ENCODE peak calls at places on chromosomes 5 and 9, in ten cellular contexts. T is AG10803; W is PC-3; A is fibroblast of pulmonary artery; N is right atrium auricular region; X is neural progenitor cell; R is Peyer's patch; Y is left ventricle myocardium inferior; M is CD8-positive, alpha-beta memory T cell; I is naive thymus-derived CD4-positive, alpha-beta T cell. L is an unnamed sample.
A peak's percentile ranks its signal among the peaks of the same experiment; 100 is the strongest.

GRCh38 chr5:10424124-10424731 is 17.5 kb upstream of the ROPN1L start:
- DNase-seq in T (peak; percentile 48), W (peak; percentile 65), A (peak; percentile 64), N (no peak), X (peak; percentile 61), R (no peak), Y (no peak), M (no peak), I (no peak), L (no peak)

GRCh38 chr9:122097679-122098315 is 4.7 kb upstream of the TTLL11 start:
- DNase-seq in T (peak; percentile 79), W (no peak), A (no peak), N (no peak), X (no peak), R (no peak), Y (no peak), M (no peak), I (no peak), L (peak; percentile 12)

GRCh38 chr9:90044710-90045151 is 439.9 kb downstream of the GADD45G start:
- DNase-seq in T (peak; percentile 11), W (peak; percentile 79), A (no peak), N (no peak), X (no peak), R (no peak), Y (no peak), M (no peak), I (no peak), L (no peak)

GRCh38 chr5:169243651-169244422 is 57.1 kb downstream of the SLIT3 start:
- DNase-seq in T (no peak), W (no peak), A (no peak), N (no peak), X (no peak), R (no peak), Y (no peak), M (no peak), I (no peak), L (no peak)

GRCh38 chr9:109745335-109746283 is 34.4 kb upstream of the PALM2AKAP2 start:
- DNase-seq in T (peak; percentile 44), W (peak; percentile 40), A (peak; percentile 76), N (peak; percentile 72), X (peak; percentile 56), R (no peak), Y (peak; percentile 73), M (no peak), I (no peak), L (peak; percentile 87)

GRCh38 chr5:96875805-96876291 is 452 bp upstream of the ERAP2 start:
- DNase-seq in T (no peak), W (no peak), A (no peak), N (no peak), X (no peak), R (no peak), Y (no peak), M (no peak), I (no peak), L (no peak)

GRCh38 chr9:698937-699336 is 142.6 kb upstream of the DMRT1 start:
- DNase-seq in T (no peak), W (no peak), A (no peak), N (no peak), X (no peak), R (no peak), Y (no peak), M (no peak), I (no peak), L (no peak)

GRCh38 chr5:27482663-27483062 is 444.3 kb upstream of the CDH9 start:
- DNase-seq in T (no peak), W (no peak), A (no peak), N (no peak), X (no peak), R (no peak), Y (no peak), M (no peak), I (no peak), L (no peak)

GRCh38 chr5:93594591-93595419 is 11.8 kb downstream of the NR2F1 start:
- DNase-seq in T (no peak), W (no peak), A (no peak), N (no peak), X (peak; percentile 62), R (no peak), Y (no peak), M (no peak), I (no peak), L (no peak)
- H3K4me3 ChIP-seq in T (no peak overlapping the region), W (no peak overlapping the region), A (no peak overlapping the region), N (no peak overlapping the region), X (peak overlapping the region; percentile 36), R (no peak overlapping the region), Y (no peak overlapping the region), M (no peak overlapping the region), I (no peak overlapping the region), L (no peak overlapping the region)

GRCh38 chr9:137052293-137052692 is 1.6 kb downstream of the ENTPD2 start:
- DNase-seq in T (no peak), W (no peak), A (no peak), N (no peak), X (no peak), R (no peak), Y (no peak), M (no peak), I (no peak), L (no peak)

GRCh38 chr9:137054932-137055384 is 1.1 kb upstream of the ENTPD2 start:
- DNase-seq in T (no peak), W (no peak), A (no peak), N (no peak), X (no peak), R (no peak), Y (no peak), M (no peak), I (no peak), L (no peak)

GRCh38 chr9:137051145-137051724 is 2.6 kb downstream of the ENTPD2 start:
- DNase-seq in T (no peak), W (no peak), A (no peak), N (no peak), X (no peak), R (no peak), Y (no peak), M (no peak), I (no peak), L (no peak)

GRCh38 chr9:137053944-137054931 is at the start of gene ENTPD2:
- DNase-seq in T (no peak), W (peak; percentile 79), A (no peak), N (no peak), X (peak; percentile 56), R (peak; percentile 49), Y (no peak), M (peak; percentile 31), I (peak; percentile 66), L (no peak)

DNA sequence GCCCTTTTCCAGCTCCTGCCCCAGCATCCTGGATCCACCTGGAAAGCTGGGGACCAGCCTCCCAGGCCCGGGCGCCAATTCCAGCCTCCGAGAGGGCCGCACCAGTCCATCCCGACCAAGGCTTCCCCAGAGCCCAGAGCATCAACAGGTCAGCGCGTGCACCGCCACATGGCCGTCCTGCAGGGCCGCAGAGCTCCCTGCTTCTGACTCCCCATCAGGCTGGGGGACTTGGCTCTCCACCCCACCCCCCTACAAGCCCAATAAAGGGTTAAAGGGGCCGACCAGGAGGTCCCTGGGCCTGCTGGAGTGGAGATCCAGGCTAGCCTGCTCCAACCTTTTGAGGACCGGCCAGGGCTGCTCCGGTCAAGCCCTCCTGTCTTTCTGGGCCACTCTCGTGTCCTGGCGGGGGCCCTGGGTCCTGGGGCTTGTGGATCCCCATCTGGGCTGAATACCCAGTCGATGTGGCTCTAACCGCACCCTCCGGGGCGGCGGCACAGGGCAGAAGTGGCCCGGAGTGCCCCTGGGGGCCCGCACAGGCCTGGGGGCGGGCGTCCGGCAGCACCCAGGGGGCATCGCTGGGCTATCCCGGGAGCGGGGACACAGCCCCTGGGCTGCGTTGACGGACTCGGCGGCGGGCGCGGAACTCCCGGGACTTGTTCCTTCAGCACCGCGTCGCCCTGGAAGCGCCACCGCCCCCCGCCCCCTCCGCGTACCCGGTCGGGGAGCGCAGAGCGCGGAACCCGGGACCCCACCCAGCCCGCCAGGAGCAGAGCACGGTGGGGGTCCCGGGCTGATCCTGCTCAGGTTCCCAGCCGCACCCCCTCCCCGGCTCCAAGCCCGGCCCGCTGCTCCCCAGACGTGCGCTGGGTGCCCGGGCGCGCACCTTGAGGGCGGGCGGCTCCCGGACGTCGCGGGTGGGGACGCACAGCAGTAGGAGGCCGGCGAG is 590 bp downstream of the ENTPD2 start:
- DNase-seq in T (no peak), W (no peak), A (no peak), N (no peak), X (peak; percentile 53), R (no peak), Y (no peak), M (no peak), I (no peak), L (no peak)
- H3K4me3 ChIP-seq in T (no peak overlapping the region), W (peak overlapping the region; percentile 67), A (no peak overlapping the region), N (peak overlapping the region; percentile 5), X (peak overlapping the region; percentile 47), R (peak overlapping the region; percentile 86), Y (peak overlapping the region; percentile 64), M (no peak overlapping the region), I (no peak overlapping the region), L (no peak overlapping the region)

GRCh38 chr9:93343663-93344062 is 107.8 kb upstream of the FAM120A start:
- DNase-seq in T (no peak), W (no peak), A (no peak), N (no peak), X (no peak), R (no peak), Y (no peak), M (no peak), I (no peak), L (no peak)

GRCh38 chr9:93346240-93347112 is 105.0 kb upstream of the FAM120A start:
- DNase-seq in T (no peak), W (no peak), A (no peak), N (no peak), X (peak; percentile 80), R (no peak), Y (no peak), M (no peak), I (no peak), L (no peak)

GRCh38 chr9:93340091-93340490 is 111.4 kb upstream of the FAM120A start:
- DNase-seq in T (no peak), W (no peak), A (no peak), N (no peak), X (no peak), R (no peak), Y (no peak), M (no peak), I (no peak), L (no peak)

GRCh38 chr9:93345630-93346239 is 105.8 kb upstream of the FAM120A start:
- DNase-seq in T (no peak), W (no peak), A (no peak), N (no peak), X (peak; percentile 27), R (no peak), Y (no peak), M (no peak), I (no peak), L (no peak)
- H3K4me3 ChIP-seq in T (no peak overlapping the region), W (no peak overlapping the region), A (no peak overlapping the region), N (peak overlapping the region; percentile 34), X (peak overlapping the region; percentile 50), R (peak overlapping the region; percentile 50), Y (peak overlapping the region; percentile 69), M (no peak overlapping the region), I (no peak overlapping the region), L (peak overlapping the region; percentile 66)

GRCh38 chr9:107239474-107239873 is 43.6 kb upstream of the RAD23B start:
- DNase-seq in T (no peak), W (peak; percentile 47), A (no peak), N (no peak), X (peak; percentile 62), R (no peak), Y (no peak), M (no peak), I (no peak), L (no peak)

GRCh38 chr9:107243757-107244156 is 39.3 kb upstream of the RAD23B start:
- DNase-seq in T (peak; percentile 92), W (peak; percentile 96), A (peak; percentile 42), N (no peak), X (no peak), R (no peak), Y (no peak), M (no peak), I (peak; percentile 28), L (no peak)

GRCh38 chr9:107246259-107247254 is 36.5 kb upstream of the RAD23B start:
- DNase-seq in T (no peak), W (no peak), A (no peak), N (no peak), X (peak; percentile 68), R (no peak), Y (no peak), M (no peak), I (no peak), L (no peak)

GRCh38 chr9:107240260-107240659 is 42.8 kb upstream of the RAD23B start:
- DNase-seq in T (no peak), W (no peak), A (no peak), N (no peak), X (peak; percentile 32), R (no peak), Y (no peak), M (no peak), I (no peak), L (no peak)

DNA sequence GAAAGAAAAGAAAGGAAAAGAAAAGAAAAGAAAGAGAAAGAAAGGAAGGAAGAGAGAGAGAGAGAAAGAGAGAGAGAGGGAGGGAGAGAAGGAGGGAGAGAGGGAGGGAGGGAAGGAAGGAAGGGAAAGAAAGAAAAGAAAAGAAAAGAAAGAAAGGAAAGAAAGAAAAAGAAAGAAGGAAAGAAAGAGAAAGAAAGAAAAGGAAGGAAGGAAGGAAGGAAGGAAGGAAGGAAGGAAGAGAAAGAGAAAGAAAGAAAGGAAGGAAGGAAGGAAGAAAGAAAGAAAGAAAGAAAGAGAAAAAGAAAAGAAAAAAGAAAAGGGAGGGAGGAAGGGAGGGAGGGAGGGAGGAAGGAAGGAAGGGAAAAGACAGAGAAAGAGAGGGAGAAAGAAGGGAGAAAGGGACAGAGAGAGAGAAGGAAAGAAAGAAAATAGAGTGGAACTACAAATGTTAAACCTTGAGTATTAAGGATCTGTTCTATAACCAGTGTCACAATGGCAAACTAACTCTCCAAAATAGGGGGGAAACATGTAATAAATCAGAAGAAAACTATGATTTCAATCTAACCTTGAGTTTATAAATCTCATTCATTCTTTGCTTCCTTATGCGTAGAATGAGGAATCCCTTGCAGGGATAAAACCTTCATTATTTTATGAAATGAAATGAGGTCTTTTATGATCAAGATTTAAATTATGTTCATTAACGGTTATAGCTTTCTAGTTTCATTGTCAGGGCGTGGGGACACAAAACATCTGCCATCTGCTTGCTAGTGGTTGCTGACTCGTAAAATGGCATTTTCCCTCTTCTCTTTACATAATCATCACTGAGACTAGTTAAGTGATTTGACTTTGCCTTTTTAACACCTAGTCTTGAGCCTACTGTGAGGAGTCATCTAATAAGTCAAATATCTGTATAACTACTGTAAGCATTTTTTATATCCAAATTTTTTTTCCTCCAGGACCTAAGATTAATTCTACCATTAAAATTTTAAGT is 40.7 kb upstream of the RAD23B start:
- DNase-seq in T (peak; percentile 65), W (peak; percentile 29), A (no peak), N (no peak), X (no peak), R (no peak), Y (no peak), M (no peak), I (no peak), L (no peak)
- H3K4me3 ChIP-seq in T (no peak overlapping the region), W (no peak overlapping the region), A (no peak overlapping the region), N (no peak overlapping the region), X (no peak overlapping the region), R (no peak overlapping the region), Y (no peak overlapping the region), M (no peak overlapping the region), I (no peak overlapping the region), L (no peak overlapping the region)